ENCODE peak calls at places on chromosome 14, in four cellular contexts. One of them, this sample, is unnamed.
A peak's percentile ranks its signal among the peaks of the same experiment; 100 is the strongest.

GRCh38 chr14:101478096-101478495 is 83.2 kb upstream of the DIO3 start:
- DNase-seq in pancreas: no peak
- DNase-seq in GM10248: no peak
- DNase-seq in NCI-H774: no peak
- DNase-seq in this sample: no peak

GRCh38 chr14:85087201-85087600 is 442.7 kb upstream of the FLRT2 start:
- DNase-seq in pancreas: no peak
- DNase-seq in NCI-H774: no peak
- DNase-seq in GM10248: no peak
- DNase-seq in this sample: no peak

GRCh38 chr14:21454843-21455550 is 926 bp downstream of the CHD8 start:
- DNase-seq in pancreas: no peak
- DNase-seq in NCI-H774: no peak
- DNase-seq in GM10248: no peak
- DNase-seq in this sample: no peak

GRCh38 chr14:30610719-30611388 is 11.3 kb upstream of the SCFD1 start:
- DNase-seq in NCI-H774: peak; percentile 95
- DNase-seq in pancreas: peak; percentile 35
- DNase-seq in GM10248: peak; percentile 10
- DNase-seq in this sample: peak; percentile 84

GRCh38 chr14:75454963-75455546 is 27.2 kb downstream of the JDP2 start:
- DNase-seq in pancreas: peak; percentile 81
- DNase-seq in NCI-H774: no peak
- DNase-seq in GM10248: no peak
- DNase-seq in this sample: peak; percentile 78

GRCh38 chr14:96986701-96987474 is 189.7 kb downstream of the VRK1 start:
- DNase-seq in NCI-H774: no peak
- DNase-seq in pancreas: no peak
- DNase-seq in GM10248: no peak
- DNase-seq in this sample: no peak

GRCh38 chr14:21087294-21088091 is 11.0 kb downstream of the ZNF219 start:
- DNase-seq in NCI-H774: no peak
- DNase-seq in GM10248: no peak
- DNase-seq in pancreas: no peak
- DNase-seq in this sample: peak; percentile 95

GRCh38 chr14:55103005-55103640 is 25.9 kb upstream of the LGALS3 start:
- DNase-seq in pancreas: peak; percentile 56
- DNase-seq in NCI-H774: peak; percentile 24
- DNase-seq in GM10248: peak; percentile 59
- DNase-seq in this sample: peak; percentile 94

GRCh38 chr14:20682435-20683124 is 1.8 kb upstream of the RNASE4 start:
- DNase-seq in pancreas: peak; percentile 84
- DNase-seq in NCI-H774: peak; percentile 83
- DNase-seq in GM10248: peak; percentile 84
- DNase-seq in this sample: peak; percentile 93

GRCh38 chr14:22556021-22556989 is 32.7 kb downstream of the DAD1 start:
- DNase-seq in GM10248: peak; percentile 88
- DNase-seq in NCI-H774: no peak
- DNase-seq in pancreas: no peak
- DNase-seq in this sample: peak; percentile 80

GRCh38 chr14:90871605-90872233 is 55.5 kb upstream of the TTC7B start:
- DNase-seq in NCI-H774: no peak
- DNase-seq in GM10248: no peak
- DNase-seq in pancreas: no peak
- DNase-seq in this sample: peak; percentile 53

GRCh38 chr14:106286697-106287290 is 760.4 kb downstream of the TMEM121 start:
- DNase-seq in NCI-H774: no peak
- DNase-seq in pancreas: no peak
- DNase-seq in GM10248: peak; percentile 38
- DNase-seq in this sample: no peak

GRCh38 chr14:104708606-104709268 is 15.3 kb upstream of the ADSS1 start:
- DNase-seq in NCI-H774: peak; percentile 31
- DNase-seq in GM10248: peak; percentile 93
- DNase-seq in pancreas: peak; percentile 77
- DNase-seq in this sample: peak; percentile 65

GRCh38 chr14:74941676-74942097 is 13.7 kb downstream of the PGF start:
- DNase-seq in GM10248: peak; percentile 79
- DNase-seq in pancreas: no peak
- DNase-seq in NCI-H774: no peak
- DNase-seq in this sample: peak; percentile 33

GRCh38 chr14:24441904-24442239 is 704 bp downstream of the SDR39U1 start:
- DNase-seq in pancreas: no peak
- DNase-seq in NCI-H774: no peak
- DNase-seq in GM10248: no peak
- DNase-seq in this sample: no peak

GRCh38 chr14:64906022-64906421 is 8.2 kb upstream of the CHURC1 start:
- DNase-seq in GM10248: no peak
- DNase-seq in pancreas: no peak
- DNase-seq in NCI-H774: no peak
- DNase-seq in this sample: peak; percentile 28

GRCh38 chr14:68507544-68508081 is 285.3 kb downstream of the ZFP36L1 start:
- DNase-seq in GM10248: no peak
- DNase-seq in NCI-H774: no peak
- DNase-seq in pancreas: no peak
- DNase-seq in this sample: no peak

GRCh38 chr14:52862652-52863338 is 71.4 kb upstream of the GNPNAT1 start:
- DNase-seq in GM10248: no peak
- DNase-seq in pancreas: no peak
- DNase-seq in NCI-H774: no peak
- DNase-seq in this sample: peak; percentile 94

GRCh38 chr14:102799684-102800562 is 22.7 kb downstream of the TRAF3 start:
- DNase-seq in pancreas: no peak
- DNase-seq in NCI-H774: no peak
- DNase-seq in GM10248: no peak
- DNase-seq in this sample: peak; percentile 72

GRCh38 chr14:59358105-59358504 is 107.1 kb downstream of the GPR135 start:
- DNase-seq in pancreas: no peak
- DNase-seq in NCI-H774: no peak
- DNase-seq in GM10248: no peak
- DNase-seq in this sample: peak; percentile 86

GRCh38 chr14:50312734-50313054 is 570 bp downstream of the DMAC2L start:
- DNase-seq in pancreas: no peak
- DNase-seq in NCI-H774: no peak
- DNase-seq in GM10248: no peak
- DNase-seq in this sample: no peak

GRCh38 chr14:101025656-101026055 is 122.1 kb upstream of the RTL1 start:
- DNase-seq in GM10248: no peak
- DNase-seq in NCI-H774: no peak
- DNase-seq in pancreas: no peak
- DNase-seq in this sample: no peak

GRCh38 chr14:55807059-55807499 is 227.1 kb downstream of the KTN1 start:
- DNase-seq in NCI-H774: peak; percentile 54
- DNase-seq in GM10248: no peak
- DNase-seq in pancreas: peak; percentile 91
- DNase-seq in this sample: peak; percentile 100

GRCh38 chr14:49865431-49865859 is 12.9 kb upstream of the NEMF start:
- DNase-seq in GM10248: no peak
- DNase-seq in NCI-H774: no peak
- DNase-seq in pancreas: peak; percentile 77
- DNase-seq in this sample: peak; percentile 76

GRCh38 chr14:52015411-52016030 is 26.2 kb downstream of the RTRAF start:
- DNase-seq in NCI-H774: no peak
- DNase-seq in pancreas: no peak
- DNase-seq in GM10248: no peak
- DNase-seq in this sample: no peak

GRCh38 chr14:102565331-102565887 is 27.0 kb upstream of the RCOR1 start:
- DNase-seq in pancreas: no peak
- DNase-seq in GM10248: no peak
- DNase-seq in NCI-H774: no peak
- DNase-seq in this sample: no peak

GRCh38 chr14:75648066-75648838 is 12.4 kb downstream of the ERG28 start:
- DNase-seq in NCI-H774: no peak
- DNase-seq in GM10248: no peak
- DNase-seq in pancreas: peak; percentile 67
- DNase-seq in this sample: peak; percentile 95

GRCh38 chr14:65506801-65507200 is 94.3 kb downstream of the FUT8 start:
- DNase-seq in GM10248: no peak
- DNase-seq in NCI-H774: peak; percentile 81
- DNase-seq in pancreas: no peak
- DNase-seq in this sample: no peak

GRCh38 chr14:77303417-77304156 is 17.1 kb downstream of the POMT2 start:
- DNase-seq in NCI-H774: peak; percentile 29
- DNase-seq in pancreas: no peak
- DNase-seq in GM10248: no peak
- DNase-seq in this sample: peak; percentile 94

GRCh38 chr14:33057585-33057984 is 118.9 kb downstream of the NPAS3 start:
- DNase-seq in GM10248: no peak
- DNase-seq in pancreas: no peak
- DNase-seq in NCI-H774: peak; percentile 41
- DNase-seq in this sample: no peak

This sample was measured in fibroblast of pulmonary artery.